ENCODE peak calls at places on chromosomes 13 and 19, in four cellular contexts. K is stimulated activated CD4-positive, alpha-beta T cell treated with anti-CD3 and anti-CD28 coated beads, Interleukin-4, amount 100 ng/mL, for 1 hour; Y is NCI-H1436; F is stimulated activated CD8-positive, alpha-beta memory T cell treated with anti-CD3 and anti-CD28 coated beads, Interleukin-7, amount 100 ng/mL, for 1 hour. J is an unnamed sample.
A peak's percentile ranks its signal among the peaks of the same experiment; 100 is the strongest.

GRCh38 chr19:41861846-41862245 is 1.8 kb downstream of the RPS19 start:
- DNase-seq in K (no peak), Y (no peak), F (no peak), J (no peak)

GRCh38 chr19:46603195-46603637 is 2.1 kb downstream of the CALM3 start:
- DNase-seq in K (no peak), Y (no peak), F (no peak), J (no peak)

GRCh38 chr13:38542601-38543000 is 144.3 kb upstream of the FREM2 start:
- DNase-seq in K (no peak), Y (no peak), F (no peak), J (no peak)

GRCh38 chr13:42899266-42899665 is 92.8 kb downstream of the EPSTI1 start:
- DNase-seq in K (no peak), Y (no peak), F (no peak), J (no peak)

GRCh38 chr13:112839347-112840105 is 129.5 kb upstream of the MCF2L start:
- DNase-seq in K (no peak), Y (no peak), F (no peak), J (no peak)

GRCh38 chr19:1102407-1103106 is 1.2 kb upstream of the GPX4 start:
- DNase-seq in K (peak; percentile 65), Y (no peak), F (no peak), J (no peak)

GRCh38 chr13:24500977-24501376 is 11.6 kb downstream of the PARP4 start:
- DNase-seq in K (no peak), Y (no peak), F (no peak), J (no peak)

GRCh38 chr13:80979035-80979641 is 638.2 kb upstream of the SPRY2 start:
- DNase-seq in K (no peak), Y (peak; percentile 46), F (no peak), J (peak; percentile 4)

GRCh38 chr19:35995655-35995993 is 636 bp downstream of the SDHAF1 start:
- DNase-seq in K (peak; percentile 25), Y (no peak), F (no peak), J (peak; percentile 72)

GRCh38 chr13:99426426-99426825 is 74.8 kb upstream of the TM9SF2 start:
- DNase-seq in K (no peak), Y (no peak), F (no peak), J (no peak)

GRCh38 chr19:50178859-50179537 is 15.9 kb upstream of the IZUMO2 start:
- DNase-seq in K (no peak), Y (no peak), F (no peak), J (no peak)

GRCh38 chr13:26721251-26721939 is 39.2 kb downstream of the GPR12 start:
- DNase-seq in K (peak; percentile 16), Y (peak; percentile 13), F (no peak), J (peak; percentile 24)

J was measured in NCI-H2227 treated with DMSO at 0.1 percent for 48 hours.